ENCODE peak calls at places on chromosomes 12 and 14, in eight cellular contexts. Z is AG04450; O is dermis blood vessel endothelial cell; V is fibroblast of lung; T is GM04503; G is stimulated activated CD4-positive, alpha-beta T cell treated with anti-CD3 and anti-CD28 coated beads, TNF-alpha, amount 100 ng/mL, for 24 hours; I is NK-92 treated with Interleukin-12 subunit alpha and Interleukin-12 subunit beta, amount 100 ng/mL, for 24 hours; Q is H4. P is an unnamed sample.
A peak's percentile ranks its signal among the peaks of the same experiment; 100 is the strongest.

GRCh38 chr12:103809154-103809553 is 31.9 kb downstream of the NT5DC3 start:
- DNase-seq in Z (no peak), O (no peak), V (peak; percentile 56), T (no peak), G (no peak), I (no peak), Q (no peak), P (no peak)

GRCh38 chr12:3214508-3215365 is 137.6 kb downstream of the TSPAN9 start:
- DNase-seq in Z (no peak), O (no peak), V (no peak), T (no peak), G (no peak), I (no peak), Q (no peak), P (no peak)

GRCh38 chr14:95184413-95184790 is 27.1 kb upstream of the DICER1 start:
- DNase-seq in Z (no peak), O (no peak), V (no peak), T (no peak), G (no peak), I (no peak), Q (no peak), P (no peak)

GRCh38 chr12:12209043-12209442 is 57.8 kb downstream of the LRP6 start:
- DNase-seq in Z (no peak), O (no peak), V (peak; percentile 47), T (no peak), G (no peak), I (no peak), Q (no peak), P (no peak)

GRCh38 chr14:52922059-52922458 is 28.8 kb downstream of the FERMT2 start:
- DNase-seq in Z (no peak), O (no peak), V (no peak), T (no peak), G (no peak), I (no peak), Q (no peak), P (no peak)

GRCh38 chr14:93337143-93337753 is 4.4 kb upstream of the BTBD7 start:
- DNase-seq in Z (no peak), O (no peak), V (no peak), T (no peak), G (no peak), I (peak; percentile 30), Q (no peak), P (no peak)

GRCh38 chr12:123939716-123940626 is 32.7 kb downstream of the CCDC92 start:
- DNase-seq in Z (no peak), O (no peak), V (no peak), T (no peak), G (no peak), I (no peak), Q (no peak), P (no peak)

GRCh38 chr12:91620949-91621348 is 438.3 kb upstream of the DCN start:
- DNase-seq in Z (peak; percentile 2), O (no peak), V (peak; percentile 12), T (no peak), G (no peak), I (no peak), Q (no peak), P (no peak)

GRCh38 chr12:121800694-121801600 is 2.9 kb upstream of the SETD1B start:
- DNase-seq in Z (peak; percentile 62), O (peak; percentile 72), V (peak; percentile 84), T (no peak), G (no peak), I (peak; percentile 42), Q (peak; percentile 55), P (no peak)

GRCh38 chr12:113365639-113366395 is 7.4 kb downstream of the PLBD2 start:
- DNase-seq in Z (no peak), O (no peak), V (no peak), T (no peak), G (no peak), I (no peak), Q (no peak), P (no peak)

GRCh38 chr12:6914246-6914947 is at the start of gene ENO2:
- DNase-seq in Z (no peak), O (peak; percentile 66), V (peak; percentile 65), T (no peak), G (peak; percentile 58), I (no peak), Q (peak; percentile 58), P (peak; percentile 73)

GRCh38 chr12:109160433-109160832 is 44.0 kb downstream of the ACACB start:
- DNase-seq in Z (no peak), O (no peak), V (no peak), T (no peak), G (no peak), I (no peak), Q (no peak), P (no peak)

GRCh38 chr12:47237751-47238211 is 158.0 kb upstream of the AMIGO2 start:
- DNase-seq in Z (no peak), O (no peak), V (no peak), T (no peak), G (no peak), I (no peak), Q (no peak), P (no peak)

P was measured in D721Med.